ENCODE peak calls at places on chromosomes 12 and 14, in four cellular contexts. One of them, this sample, is unnamed.

GRCh38 chr12:104615048-104615561 is 158.4 kb downstream of the CHST11 start:
- DNase-seq in stimulated activated CD4-positive, alpha-beta T cell treated with anti-CD3 and anti-CD28 coated beads, Interleukin-12 subunit alpha, Interleukin-12 subunit beta, amount 100 ng/mL, for 24 hours: no peak
- DNase-seq in glomerular endothelial cell: no peak
- DNase-seq in anterior cingulate cortex: no peak
- DNase-seq in this sample: no peak

GRCh38 chr12:12979731-12980259 is 20.3 kb downstream of the HEBP1 start:
- DNase-seq in glomerular endothelial cell: peak; percentile 96
- DNase-seq in anterior cingulate cortex: no peak
- DNase-seq in stimulated activated CD4-positive, alpha-beta T cell treated with anti-CD3 and anti-CD28 coated beads, Interleukin-12 subunit alpha, Interleukin-12 subunit beta, amount 100 ng/mL, for 24 hours: no peak
- DNase-seq in this sample: no peak

GRCh38 chr12:7989827-7990491 is 42.6 kb upstream of the FOXJ2 start:
- DNase-seq in anterior cingulate cortex: no peak
- DNase-seq in stimulated activated CD4-positive, alpha-beta T cell treated with anti-CD3 and anti-CD28 coated beads, Interleukin-12 subunit alpha, Interleukin-12 subunit beta, amount 100 ng/mL, for 24 hours: peak; percentile 61
- DNase-seq in glomerular endothelial cell: no peak
- DNase-seq in this sample: no peak

GRCh38 chr12:72448089-72448488 is 175.9 kb downstream of the TRHDE start:
- DNase-seq in anterior cingulate cortex: no peak
- DNase-seq in glomerular endothelial cell: no peak
- DNase-seq in stimulated activated CD4-positive, alpha-beta T cell treated with anti-CD3 and anti-CD28 coated beads, Interleukin-12 subunit alpha, Interleukin-12 subunit beta, amount 100 ng/mL, for 24 hours: no peak
- DNase-seq in this sample: no peak

GRCh38 chr14:51616256-51616655 is 35.5 kb upstream of the FRMD6 start:
- DNase-seq in glomerular endothelial cell: no peak
- DNase-seq in anterior cingulate cortex: no peak
- DNase-seq in stimulated activated CD4-positive, alpha-beta T cell treated with anti-CD3 and anti-CD28 coated beads, Interleukin-12 subunit alpha, Interleukin-12 subunit beta, amount 100 ng/mL, for 24 hours: no peak
- DNase-seq in this sample: no peak

GRCh38 chr14:93970589-93970966 is 5.8 kb downstream of the ASB2 start:
- DNase-seq in stimulated activated CD4-positive, alpha-beta T cell treated with anti-CD3 and anti-CD28 coated beads, Interleukin-12 subunit alpha, Interleukin-12 subunit beta, amount 100 ng/mL, for 24 hours: peak; percentile 52
- DNase-seq in glomerular endothelial cell: no peak
- DNase-seq in anterior cingulate cortex: no peak
- DNase-seq in this sample: no peak

GRCh38 chr12:72017054-72017651 is 78.5 kb downstream of the TPH2 start:
- DNase-seq in anterior cingulate cortex: peak; percentile 52
- DNase-seq in stimulated activated CD4-positive, alpha-beta T cell treated with anti-CD3 and anti-CD28 coated beads, Interleukin-12 subunit alpha, Interleukin-12 subunit beta, amount 100 ng/mL, for 24 hours: peak; percentile 60
- DNase-seq in glomerular endothelial cell: peak; percentile 41
- DNase-seq in this sample: peak; percentile 72

GRCh38 chr14:79325557-79325956 is 885.7 kb downstream of the DIO2 start:
- DNase-seq in stimulated activated CD4-positive, alpha-beta T cell treated with anti-CD3 and anti-CD28 coated beads, Interleukin-12 subunit alpha, Interleukin-12 subunit beta, amount 100 ng/mL, for 24 hours: no peak
- DNase-seq in anterior cingulate cortex: no peak
- DNase-seq in glomerular endothelial cell: no peak
- DNase-seq in this sample: no peak

GRCh38 chr12:62725781-62726180 is 209.2 kb downstream of the PPM1H start:
- DNase-seq in glomerular endothelial cell: no peak
- DNase-seq in stimulated activated CD4-positive, alpha-beta T cell treated with anti-CD3 and anti-CD28 coated beads, Interleukin-12 subunit alpha, Interleukin-12 subunit beta, amount 100 ng/mL, for 24 hours: no peak
- DNase-seq in anterior cingulate cortex: no peak
- DNase-seq in this sample: no peak

GRCh38 chr14:64465856-64466554 is 706 bp downstream of the AKAP5 start:
- DNase-seq in glomerular endothelial cell: no peak
- DNase-seq in stimulated activated CD4-positive, alpha-beta T cell treated with anti-CD3 and anti-CD28 coated beads, Interleukin-12 subunit alpha, Interleukin-12 subunit beta, amount 100 ng/mL, for 24 hours: no peak
- DNase-seq in anterior cingulate cortex: no peak
- DNase-seq in this sample: no peak

GRCh38 chr14:51458563-51458955 is 193.2 kb upstream of the FRMD6 start:
- DNase-seq in glomerular endothelial cell: no peak
- DNase-seq in anterior cingulate cortex: no peak
- DNase-seq in stimulated activated CD4-positive, alpha-beta T cell treated with anti-CD3 and anti-CD28 coated beads, Interleukin-12 subunit alpha, Interleukin-12 subunit beta, amount 100 ng/mL, for 24 hours: no peak
- DNase-seq in this sample: no peak

GRCh38 chr12:131132118-131132892 is 178.6 kb downstream of the ADGRD1 start:
- DNase-seq in stimulated activated CD4-positive, alpha-beta T cell treated with anti-CD3 and anti-CD28 coated beads, Interleukin-12 subunit alpha, Interleukin-12 subunit beta, amount 100 ng/mL, for 24 hours: peak; percentile 82
- DNase-seq in anterior cingulate cortex: peak; percentile 34
- DNase-seq in glomerular endothelial cell: no peak
- DNase-seq in this sample: no peak

GRCh38 chr12:18888062-18888461 is 150.1 kb downstream of the CAPZA3 start:
- DNase-seq in anterior cingulate cortex: no peak
- DNase-seq in stimulated activated CD4-positive, alpha-beta T cell treated with anti-CD3 and anti-CD28 coated beads, Interleukin-12 subunit alpha, Interleukin-12 subunit beta, amount 100 ng/mL, for 24 hours: no peak
- DNase-seq in glomerular endothelial cell: no peak
- DNase-seq in this sample: no peak

GRCh38 chr12:115667116-115667515 is 610.4 kb downstream of the MED13L start:
- DNase-seq in anterior cingulate cortex: no peak
- DNase-seq in glomerular endothelial cell: no peak
- DNase-seq in stimulated activated CD4-positive, alpha-beta T cell treated with anti-CD3 and anti-CD28 coated beads, Interleukin-12 subunit alpha, Interleukin-12 subunit beta, amount 100 ng/mL, for 24 hours: no peak
- DNase-seq in this sample: no peak